ENCODE peak calls at places on chromosomes 3 and 15, in six cellular contexts. One of them, this sample, is unnamed.

GRCh38 chr3:188212308-188212969 is 58.5 kb downstream of the LPP start:
- DNase-seq in left ventricle myocardium inferior: no peak
- DNase-seq in neural crest cell: no peak
- DNase-seq in mesothelial cell of epicardium: no peak
- DNase-seq in bronchial epithelial cell: peak
- DNase-seq in progenitor cell of endocrine pancreas: no peak
- DNase-seq in this sample: no peak

GRCh38 chr15:56243117-56243773 is 434 bp downstream of the RFX7 start:
- DNase-seq in left ventricle myocardium inferior: peak
- DNase-seq in neural crest cell: peak
- DNase-seq in mesothelial cell of epicardium: peak
- DNase-seq in bronchial epithelial cell: no peak
- DNase-seq in progenitor cell of endocrine pancreas: peak
- DNase-seq in this sample: peak

GRCh38 chr3:98791341-98792325 is 28.5 kb downstream of the ST3GAL6 start:
- DNase-seq in left ventricle myocardium inferior: no peak
- DNase-seq in neural crest cell: no peak
- DNase-seq in mesothelial cell of epicardium: no peak
- DNase-seq in bronchial epithelial cell: peak
- DNase-seq in progenitor cell of endocrine pancreas: no peak
- DNase-seq in this sample: no peak

GRCh38 chr15:77710637-77711036 is 77.9 kb upstream of the LINGO1 start:
- DNase-seq in left ventricle myocardium inferior: no peak
- DNase-seq in neural crest cell: no peak
- DNase-seq in mesothelial cell of epicardium: no peak
- DNase-seq in bronchial epithelial cell: no peak
- DNase-seq in progenitor cell of endocrine pancreas: no peak
- DNase-seq in this sample: no peak

GRCh38 chr15:58224068-58224467 is 85.9 kb downstream of the AQP9 start:
- DNase-seq in left ventricle myocardium inferior: peak
- DNase-seq in neural crest cell: no peak
- DNase-seq in mesothelial cell of epicardium: no peak
- DNase-seq in bronchial epithelial cell: no peak
- DNase-seq in progenitor cell of endocrine pancreas: no peak
- DNase-seq in this sample: peak

GRCh38 chr3:136778865-136779264 is 26.7 kb upstream of the STAG1 start:
- DNase-seq in left ventricle myocardium inferior: no peak
- DNase-seq in neural crest cell: no peak
- DNase-seq in mesothelial cell of epicardium: no peak
- DNase-seq in bronchial epithelial cell: no peak
- DNase-seq in progenitor cell of endocrine pancreas: no peak
- DNase-seq in this sample: no peak

GRCh38 chr3:114155370-114155821 is 23.5 kb downstream of the DRD3 start:
- DNase-seq in left ventricle myocardium inferior: peak
- DNase-seq in neural crest cell: peak
- DNase-seq in mesothelial cell of epicardium: no peak
- DNase-seq in bronchial epithelial cell: peak
- DNase-seq in progenitor cell of endocrine pancreas: no peak
- DNase-seq in this sample: no peak

GRCh38 chr3:46935168-46935858 is 41.2 kb downstream of the CCDC12 start:
- DNase-seq in left ventricle myocardium inferior: peak
- DNase-seq in neural crest cell: no peak
- DNase-seq in mesothelial cell of epicardium: peak
- DNase-seq in bronchial epithelial cell: peak
- DNase-seq in progenitor cell of endocrine pancreas: no peak
- DNase-seq in this sample: peak

GRCh38 chr3:61560452-61561373 is 658 bp upstream of the PTPRG start:
- DNase-seq in left ventricle myocardium inferior: peak
- DNase-seq in neural crest cell: peak
- DNase-seq in mesothelial cell of epicardium: peak
- DNase-seq in bronchial epithelial cell: peak
- DNase-seq in progenitor cell of endocrine pancreas: peak
- DNase-seq in this sample: peak

GRCh38 chr3:4643904-4644547 is 150.9 kb downstream of the ITPR1 start:
- DNase-seq in left ventricle myocardium inferior: no peak
- DNase-seq in neural crest cell: no peak
- DNase-seq in mesothelial cell of epicardium: no peak
- DNase-seq in bronchial epithelial cell: no peak
- DNase-seq in progenitor cell of endocrine pancreas: no peak
- DNase-seq in this sample: no peak

GRCh38 chr3:55629432-55629831 is 142.3 kb upstream of the WNT5A start:
- DNase-seq in left ventricle myocardium inferior: peak
- DNase-seq in neural crest cell: no peak
- DNase-seq in mesothelial cell of epicardium: no peak
- DNase-seq in bronchial epithelial cell: no peak
- DNase-seq in progenitor cell of endocrine pancreas: no peak
- DNase-seq in this sample: no peak

GRCh38 chr3:195909645-195910498 is 1.5 kb upstream of the TNK2 start:
- DNase-seq in left ventricle myocardium inferior: peak
- DNase-seq in neural crest cell: peak
- DNase-seq in mesothelial cell of epicardium: peak
- DNase-seq in bronchial epithelial cell: peak
- DNase-seq in progenitor cell of endocrine pancreas: peak
- DNase-seq in this sample: peak

GRCh38 chr3:177197934-177198484 is 727 bp upstream of the TBL1XR1 start:
- DNase-seq in left ventricle myocardium inferior: no peak
- DNase-seq in neural crest cell: no peak
- DNase-seq in mesothelial cell of epicardium: no peak
- DNase-seq in bronchial epithelial cell: no peak
- DNase-seq in progenitor cell of endocrine pancreas: no peak
- DNase-seq in this sample: no peak

GRCh38 chr3:59444293-59444671 is 394.5 kb upstream of the CFAP20DC start:
- DNase-seq in left ventricle myocardium inferior: no peak
- DNase-seq in neural crest cell: no peak
- DNase-seq in mesothelial cell of epicardium: no peak
- DNase-seq in bronchial epithelial cell: no peak
- DNase-seq in progenitor cell of endocrine pancreas: no peak
- DNase-seq in this sample: no peak

GRCh38 chr15:48644498-48644826 is 1.0 kb downstream of the FBN1 start:
- DNase-seq in left ventricle myocardium inferior: peak
- DNase-seq in neural crest cell: no peak
- DNase-seq in mesothelial cell of epicardium: no peak
- DNase-seq in bronchial epithelial cell: no peak
- DNase-seq in progenitor cell of endocrine pancreas: no peak
- DNase-seq in this sample: peak

GRCh38 chr15:28098766-28099554 is at the start of gene OCA2:
- DNase-seq in left ventricle myocardium inferior: peak
- DNase-seq in neural crest cell: peak
- DNase-seq in mesothelial cell of epicardium: peak
- DNase-seq in bronchial epithelial cell: no peak
- DNase-seq in progenitor cell of endocrine pancreas: peak
- DNase-seq in this sample: peak

GRCh38 chr3:64138656-64139375 is 86.5 kb downstream of the PRICKLE2 start:
- DNase-seq in left ventricle myocardium inferior: no peak
- DNase-seq in neural crest cell: no peak
- DNase-seq in mesothelial cell of epicardium: no peak
- DNase-seq in bronchial epithelial cell: no peak
- DNase-seq in progenitor cell of endocrine pancreas: no peak
- DNase-seq in this sample: no peak

GRCh38 chr3:15300318-15301078 is 31.9 kb downstream of the SH3BP5 start:
- DNase-seq in left ventricle myocardium inferior: no peak
- DNase-seq in neural crest cell: no peak
- DNase-seq in mesothelial cell of epicardium: no peak
- DNase-seq in bronchial epithelial cell: peak
- DNase-seq in progenitor cell of endocrine pancreas: no peak
- DNase-seq in this sample: peak
- TF ChIP-seq CTCF in left ventricle myocardium inferior: no peak
- TF ChIP-seq CTCF in neural crest cell: no peak
- TF ChIP-seq CTCF in mesothelial cell of epicardium: no peak
- TF ChIP-seq CTCF in bronchial epithelial cell: no peak
- TF ChIP-seq CTCF in progenitor cell of endocrine pancreas: no peak
- TF ChIP-seq CTCF in this sample: no peak

GRCh38 chr15:93088200-93088980 is 621 bp downstream of the RGMA start:
- DNase-seq in left ventricle myocardium inferior: peak
- DNase-seq in neural crest cell: peak
- DNase-seq in mesothelial cell of epicardium: peak
- DNase-seq in bronchial epithelial cell: no peak
- DNase-seq in progenitor cell of endocrine pancreas: peak
- DNase-seq in this sample: peak
- TF ChIP-seq CTCF in left ventricle myocardium inferior: peak
- TF ChIP-seq CTCF in neural crest cell: peak
- TF ChIP-seq CTCF in mesothelial cell of epicardium: peak
- TF ChIP-seq CTCF in bronchial epithelial cell: no peak
- TF ChIP-seq CTCF in progenitor cell of endocrine pancreas: no peak
- TF ChIP-seq CTCF in this sample: no peak

GRCh38 chr3:34106879-34107278 is 308.4 kb downstream of the PDCD6IP start:
- DNase-seq in left ventricle myocardium inferior: no peak
- DNase-seq in neural crest cell: peak
- DNase-seq in mesothelial cell of epicardium: peak
- DNase-seq in bronchial epithelial cell: peak
- DNase-seq in progenitor cell of endocrine pancreas: peak
- DNase-seq in this sample: no peak
- TF ChIP-seq CTCF in left ventricle myocardium inferior: peak
- TF ChIP-seq CTCF in neural crest cell: peak
- TF ChIP-seq CTCF in mesothelial cell of epicardium: peak
- TF ChIP-seq CTCF in bronchial epithelial cell: peak
- TF ChIP-seq CTCF in progenitor cell of endocrine pancreas: peak
- TF ChIP-seq CTCF in this sample: no peak

DNA sequence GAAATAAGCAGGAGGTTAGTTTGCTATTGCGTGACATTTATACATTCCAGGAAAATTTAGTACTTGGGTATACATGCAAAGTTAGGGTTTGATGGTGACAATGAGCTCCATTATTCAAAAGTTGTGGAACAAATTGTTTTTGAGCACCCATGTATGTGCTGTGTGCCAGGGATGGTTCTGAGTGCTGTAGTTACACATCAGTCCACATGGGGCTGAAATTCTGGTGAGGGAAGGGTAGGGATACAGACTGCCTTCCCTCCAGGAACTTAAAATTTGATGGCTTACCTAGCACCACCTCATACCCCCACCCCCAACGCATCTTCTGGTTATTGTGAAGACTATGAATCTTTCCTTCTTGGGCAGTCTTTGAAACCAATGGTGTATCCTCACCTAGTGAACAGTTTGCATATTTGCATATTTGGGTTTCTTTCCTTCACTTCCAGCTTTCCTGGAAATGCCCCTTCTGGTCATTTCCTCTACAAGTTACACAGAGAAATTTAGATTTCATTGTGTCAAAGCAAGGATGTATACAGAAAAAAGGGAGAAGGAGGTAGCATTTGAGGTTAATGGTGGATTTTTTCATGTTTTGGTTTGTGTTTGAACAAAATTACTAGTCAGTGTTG is 222.0 kb upstream of the IL12A start:
- DNase-seq in left ventricle myocardium inferior: no peak
- DNase-seq in neural crest cell: no peak
- DNase-seq in mesothelial cell of epicardium: no peak
- DNase-seq in bronchial epithelial cell: peak
- DNase-seq in progenitor cell of endocrine pancreas: no peak
- DNase-seq in this sample: no peak
- TF ChIP-seq CTCF in left ventricle myocardium inferior: peak
- TF ChIP-seq CTCF in neural crest cell: peak
- TF ChIP-seq CTCF in mesothelial cell of epicardium: peak
- TF ChIP-seq CTCF in bronchial epithelial cell: peak
- TF ChIP-seq CTCF in progenitor cell of endocrine pancreas: peak
- TF ChIP-seq CTCF in this sample: peak

GRCh38 chr15:88877415-88877814 is 17.9 kb downstream of the HAPLN3 start:
- DNase-seq in left ventricle myocardium inferior: no peak
- DNase-seq in neural crest cell: no peak
- DNase-seq in mesothelial cell of epicardium: no peak
- DNase-seq in bronchial epithelial cell: no peak
- DNase-seq in progenitor cell of endocrine pancreas: no peak
- DNase-seq in this sample: no peak
- TF ChIP-seq CTCF in left ventricle myocardium inferior: no peak
- TF ChIP-seq CTCF in neural crest cell: no peak
- TF ChIP-seq CTCF in mesothelial cell of epicardium: no peak
- TF ChIP-seq CTCF in bronchial epithelial cell: no peak
- TF ChIP-seq CTCF in progenitor cell of endocrine pancreas: no peak
- TF ChIP-seq CTCF in this sample: no peak

GRCh38 chr3:129324855-129325254 is 46.2 kb downstream of the HMCES start:
- DNase-seq in left ventricle myocardium inferior: no peak
- DNase-seq in neural crest cell: no peak
- DNase-seq in mesothelial cell of epicardium: no peak
- DNase-seq in bronchial epithelial cell: no peak
- DNase-seq in progenitor cell of endocrine pancreas: no peak
- DNase-seq in this sample: no peak

GRCh38 chr3:129321887-129322286 is 43.2 kb downstream of the HMCES start:
- DNase-seq in left ventricle myocardium inferior: no peak
- DNase-seq in neural crest cell: no peak
- DNase-seq in mesothelial cell of epicardium: no peak
- DNase-seq in bronchial epithelial cell: no peak
- DNase-seq in progenitor cell of endocrine pancreas: no peak
- DNase-seq in this sample: no peak

GRCh38 chr3:129326138-129326537 is 47.5 kb downstream of the HMCES start:
- DNase-seq in left ventricle myocardium inferior: no peak
- DNase-seq in neural crest cell: no peak
- DNase-seq in mesothelial cell of epicardium: no peak
- DNase-seq in bronchial epithelial cell: no peak
- DNase-seq in progenitor cell of endocrine pancreas: no peak
- DNase-seq in this sample: peak

GRCh38 chr3:129325383-129325782 is 46.7 kb downstream of the HMCES start:
- DNase-seq in left ventricle myocardium inferior: no peak
- DNase-seq in neural crest cell: no peak
- DNase-seq in mesothelial cell of epicardium: no peak
- DNase-seq in bronchial epithelial cell: no peak
- DNase-seq in progenitor cell of endocrine pancreas: no peak
- DNase-seq in this sample: no peak

DNA sequence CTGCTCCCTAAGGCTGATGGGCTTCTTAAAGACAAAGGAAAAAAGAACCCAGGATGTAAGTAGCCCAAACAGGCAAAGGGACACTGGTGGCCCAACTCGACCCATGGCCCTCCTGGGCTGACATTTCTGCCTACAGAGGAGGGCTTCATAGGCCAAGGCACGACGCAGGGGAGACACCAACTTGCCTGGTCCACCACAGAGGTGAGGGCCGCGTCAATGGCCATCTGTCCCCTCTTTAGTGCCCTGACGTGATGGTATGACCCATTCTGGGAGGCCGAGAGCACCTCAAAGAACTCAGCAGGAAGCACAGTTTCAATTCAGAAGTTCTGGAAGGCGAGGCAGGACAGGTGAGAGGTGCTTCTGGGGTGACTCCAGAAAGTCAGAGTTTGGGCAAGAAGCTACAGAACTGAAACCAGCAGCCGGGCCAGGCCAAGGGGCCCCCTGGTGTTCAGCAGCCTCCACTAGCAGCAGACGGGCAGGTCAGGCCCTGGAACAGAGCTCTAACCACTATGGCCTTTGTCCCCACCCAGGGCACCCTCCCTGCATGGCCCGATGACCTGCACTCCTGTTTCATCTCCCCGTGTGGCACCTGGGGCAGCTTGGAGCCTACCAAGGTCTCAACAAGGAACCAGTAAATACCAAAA is 45.1 kb downstream of the HMCES start:
- DNase-seq in left ventricle myocardium inferior: no peak
- DNase-seq in neural crest cell: no peak
- DNase-seq in mesothelial cell of epicardium: no peak
- DNase-seq in bronchial epithelial cell: no peak
- DNase-seq in progenitor cell of endocrine pancreas: no peak
- DNase-seq in this sample: no peak
- TF ChIP-seq CTCF in left ventricle myocardium inferior: no peak
- TF ChIP-seq CTCF in neural crest cell: no peak
- TF ChIP-seq CTCF in mesothelial cell of epicardium: no peak
- TF ChIP-seq CTCF in bronchial epithelial cell: peak
- TF ChIP-seq CTCF in progenitor cell of endocrine pancreas: no peak
- TF ChIP-seq CTCF in this sample: no peak

This sample was measured in heart left ventricle.